ENCODE peak calls at places on chromosomes 2 and 18, in six cellular contexts. J is Karpas-422, Z is pancreas, B is fibroblast of lung, H is Peyer's patch, Y is IMR-90. E is an unnamed sample. For H3K4me1, the result is how much of the 10 kb centered on the place peaks cover.

GRCh38 chr2:110116033-110116710 is 550 bp upstream of the MALL start:
- DNase-seq in Y (peak), Z (no peak), B (peak), H (no peak), J (no peak), E (no peak)

GRCh38 chr2:20613342-20613916 is 37.5 kb downstream of the HS1BP3 start:
- DNase-seq in J (no peak), H (no peak), Y (no peak), Z (no peak), B (no peak), E (peak)

GRCh38 chr2:168912466-168913170 is 11.5 kb downstream of the G6PC2 start:
- DNase-seq in H (no peak), B (peak), Z (peak), Y (peak), J (no peak), E (peak)

GRCh38 chr2:164847966-164848365 is 6.3 kb upstream of the COBLL1 start:
- DNase-seq in B (peak), Z (no peak), H (no peak), Y (no peak), J (no peak), E (no peak)

GRCh38 chr2:104378853-104379374 is 475.0 kb upstream of the POU3F3 start:
- DNase-seq in J (peak), Y (no peak), Z (no peak), H (no peak), B (no peak), E (no peak)

GRCh38 chr2:36357506-36358316 is 2.1 kb downstream of the CRIM1 start:
- DNase-seq in Y (peak), Z (no peak), H (no peak), J (no peak), B (peak), E (no peak)

GRCh38 chr2:154589514-154589913 is 109.0 kb upstream of the KCNJ3 start:
- DNase-seq in H (no peak), Y (no peak), J (no peak), Z (no peak), B (no peak), E (no peak)

GRCh38 chr2:1488851-1489250 is 75.6 kb downstream of the TPO start:
- DNase-seq in B (no peak), Z (no peak), H (no peak), J (no peak), Y (no peak), E (no peak)

GRCh38 chr2:242051440-242051839 is 181.9 kb downstream of the RTP5 start:
- DNase-seq in H (no peak), J (no peak), Y (no peak), Z (no peak), B (no peak), E (no peak)

GRCh38 chr2:102703748-102704147 is 58.1 kb upstream of the TMEM182 start:
- DNase-seq in J (peak), H (no peak), Z (no peak), Y (peak), B (peak), E (no peak)

GRCh38 chr2:9768388-9768787 is 74.9 kb upstream of the TAF1B start:
- DNase-seq in J (no peak), B (no peak), H (no peak), Y (no peak), Z (peak), E (no peak)

GRCh38 chr2:118223487-118224136 is 135.3 kb downstream of the INSIG2 start:
- DNase-seq in Z (no peak), H (no peak), B (peak), Y (no peak), J (no peak), E (no peak)

GRCh38 chr18:9673296-9674251 is 34.5 kb upstream of the RAB31 start:
- DNase-seq in J (peak), Z (peak), Y (peak), B (peak), H (peak), E (no peak)

GRCh38 chr2:38720613-38721241 is 30.4 kb downstream of the SRSF7 start:
- DNase-seq in Z (peak), H (no peak), J (no peak), B (peak), Y (peak), E (peak)

GRCh38 chr2:99748344-99748743 is 258.5 kb upstream of the REV1 start:
- DNase-seq in J (no peak), Y (no peak), B (no peak), H (no peak), Z (no peak), E (no peak)

GRCh38 chr2:135916232-135916631 is 40.0 kb upstream of the MCM6 start:
- DNase-seq in H (no peak), Z (no peak), B (peak), J (peak), Y (peak), E (no peak)

GRCh38 chr2:128380061-128380889 is 61.6 kb upstream of the HS6ST1 start:
- DNase-seq in J (no peak), B (no peak), Z (no peak), Y (no peak), H (no peak), E (peak)

GRCh38 chr2:112155331-112156151 is 17.4 kb downstream of the FBLN7 start:
- DNase-seq in Y (no peak), J (no peak), Z (no peak), H (peak), B (no peak), E (no peak)

GRCh38 chr2:234374671-234375245 is 122.1 kb downstream of the ARL4C start:
- DNase-seq in Z (no peak), H (no peak), J (no peak), Y (no peak), B (peak), E (no peak)

GRCh38 chr2:174326880-174327558 is 7.7 kb upstream of the SP9 start:
- DNase-seq in J (no peak), Z (no peak), H (no peak), B (no peak), Y (no peak), E (no peak)

GRCh38 chr18:8797206-8797605 is 91.8 kb downstream of the MTCL1 start:
- DNase-seq in B (peak), J (no peak), H (no peak), Y (peak), Z (peak), E (no peak)

GRCh38 chr2:189698020-189698887 is 23.8 kb downstream of the ANKAR start:
- DNase-seq in H (peak), Y (peak), J (peak), Z (peak), B (peak), E (no peak)

GRCh38 chr2:84807063-84807485 is 73.8 kb downstream of the TRABD2A start:
- DNase-seq in B (peak), Z (no peak), J (no peak), Y (peak), H (no peak), E (no peak)

GRCh38 chr2:56077352-56077915 is 106.4 kb upstream of the CCDC85A start:
- DNase-seq in Y (peak), J (peak), B (no peak), H (no peak), Z (peak), E (no peak)

GRCh38 chr2:22037274-22037673 is 913.5 kb downstream of the TDRD15 start:
- DNase-seq in B (peak), H (no peak), Z (no peak), J (no peak), Y (no peak), E (no peak)

GRCh38 chr2:11701206-11701605 is 31.2 kb upstream of the NTSR2 start:
- DNase-seq in H (no peak), Y (no peak), Z (no peak), J (no peak), B (no peak), E (no peak)

GRCh38 chr2:43885233-43885632 is 46.5 kb downstream of the ABCG8 start:
- DNase-seq in J (no peak), H (no peak), Z (no peak), Y (no peak), B (no peak), E (no peak)

GRCh38 chr2:151040036-151040435 is 221.6 kb downstream of the RBM43 start:
- DNase-seq in Z (no peak), Y (peak), B (peak), H (no peak), J (no peak), E (no peak)

GRCh38 chr2:127670055-127670956 is 5.0 kb downstream of the LIMS2 start:
- DNase-seq in Z (no peak), B (no peak), H (no peak), Y (no peak), J (no peak), E (no peak)

GRCh38 chr2:44135771-44136170 is 32.9 kb upstream of the PPM1B start:
- DNase-seq in B (peak), Y (peak), Z (no peak), H (no peak), J (no peak), E (no peak)

GRCh38 chr2:150619607-150620330 is 132.3 kb upstream of the RND3 start:
- DNase-seq in H (no peak), Z (no peak), Y (peak), J (no peak), B (peak), E (no peak)

GRCh38 chr2:127609031-127609751 is 36.8 kb upstream of the GPR17 start:
- DNase-seq in Y (no peak), B (no peak), J (no peak), Z (no peak), H (peak), E (no peak)

GRCh38 chr18:71045331-71046065 is 756.7 kb downstream of the SOCS6 start:
- DNase-seq in Y (no peak), H (no peak), B (no peak), Z (no peak), J (no peak), E (no peak)

GRCh38 chr2:1736045-1736444 is 8.3 kb downstream of the PXDN start:
- DNase-seq in Y (peak), Z (no peak), J (no peak), H (no peak), B (no peak), E (no peak)

GRCh38 chr18:58581265-58581664 is 47.6 kb downstream of the ALPK2 start:
- DNase-seq in J (no peak), Z (no peak), Y (peak), B (peak), H (no peak), E (no peak)

GRCh38 chr2:233700028-233700635 is 7.4 kb downstream of the UGT1A6 start:
- DNase-seq in J (no peak), Y (peak), H (no peak), B (peak), Z (peak), E (no peak)

GRCh38 chr2:155842103-155842502 is 490.4 kb downstream of the NR4A2 start:
- DNase-seq in J (no peak), Z (no peak), B (no peak), Y (no peak), H (no peak), E (no peak)

GRCh38 chr2:207219716-207220414 is 54.1 kb upstream of the KLF7 start:
- DNase-seq in B (peak), Y (peak), H (no peak), J (no peak), Z (no peak), E (no peak)

DNA sequence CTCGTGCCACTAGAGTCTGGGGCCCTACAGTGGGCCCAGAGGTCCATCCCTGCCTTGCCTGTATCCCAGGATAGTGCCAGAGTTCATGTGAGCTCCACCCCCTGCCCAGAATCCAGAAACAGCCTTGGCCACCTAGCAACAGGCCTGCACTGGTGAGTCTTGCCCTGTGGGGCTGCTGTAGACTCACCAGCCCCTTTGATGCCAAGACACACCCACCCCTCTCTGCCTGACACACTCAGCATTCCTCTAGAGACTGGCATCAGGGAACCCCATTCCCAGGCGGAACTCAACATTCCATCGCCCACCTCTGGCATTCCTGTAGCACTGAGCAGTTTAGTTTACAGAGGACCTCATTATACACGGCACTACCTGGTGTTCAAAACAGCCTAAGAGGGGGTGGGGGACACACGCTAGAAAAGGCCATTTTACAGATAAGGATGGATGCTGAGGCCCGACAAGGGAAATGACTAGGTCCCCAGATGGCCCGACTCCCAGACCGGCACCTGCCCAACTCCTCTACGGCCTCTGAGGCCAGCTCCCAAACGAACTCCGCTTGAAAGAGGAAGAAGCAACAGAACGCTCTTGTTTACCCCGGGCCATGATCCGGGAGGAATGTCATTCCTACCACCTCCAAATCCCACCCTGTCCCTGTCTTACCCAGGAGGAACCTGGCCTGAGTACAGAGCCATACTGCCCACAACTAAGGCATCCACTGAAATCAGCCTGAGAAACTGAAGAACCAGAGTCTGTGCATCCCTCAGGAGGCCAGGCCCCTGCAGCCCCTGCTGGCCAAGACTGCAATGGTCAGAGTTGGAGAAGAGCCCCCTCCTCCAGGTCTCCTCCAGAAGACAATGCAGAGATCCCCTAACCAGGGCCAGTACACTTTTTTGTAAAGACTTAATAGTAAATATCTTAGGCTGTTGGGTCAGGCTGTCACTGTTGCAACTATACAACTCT is 180.2 kb downstream of the TNS1 start:
- DNase-seq in Z (no peak), J (no peak), Y (peak), B (no peak), H (no peak), E (peak)
- H3K4me1 ChIP-seq in Z (under half), J (under half), Y (under half), B (under half), H (under half), E (under half)

GRCh38 chr2:160428425-160428763 is 65.2 kb downstream of the RBMS1 start:
- DNase-seq in Y (no peak), B (no peak), J (no peak), Z (no peak), H (no peak), E (no peak)

GRCh38 chr2:160425394-160425793 is 68.2 kb downstream of the RBMS1 start:
- DNase-seq in Z (no peak), Y (peak), J (no peak), B (no peak), H (no peak), E (no peak)

GRCh38 chr2:160427629-160428424 is 65.8 kb downstream of the RBMS1 start:
- DNase-seq in H (peak), Y (peak), Z (no peak), J (no peak), B (peak), E (no peak)

GRCh38 chr2:160426604-160427003 is 67.0 kb downstream of the RBMS1 start:
- DNase-seq in Z (no peak), Y (no peak), B (no peak), H (no peak), J (no peak), E (no peak)

DNA sequence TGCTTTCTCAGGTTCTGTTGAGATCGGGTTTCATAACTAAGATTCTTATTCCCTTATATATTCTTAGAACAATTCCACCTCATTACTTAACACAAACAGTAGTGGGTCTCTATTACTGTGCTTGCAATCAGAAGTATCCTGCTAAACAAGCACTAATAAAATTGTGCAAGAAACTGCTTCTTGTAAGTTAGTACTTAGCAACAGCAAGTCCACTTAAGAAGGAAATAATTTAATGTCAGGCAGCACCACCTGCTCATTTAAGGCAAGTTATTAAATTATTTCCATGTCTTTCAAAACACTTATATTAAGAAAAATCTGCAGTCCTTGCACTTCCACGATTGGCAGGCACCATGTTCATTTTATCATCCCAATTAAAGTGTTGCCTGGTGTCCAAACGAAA is 67.8 kb downstream of the RBMS1 start:
- DNase-seq in H (no peak), Z (no peak), B (peak), Y (no peak), J (no peak), E (no peak)
- H3K27ac ChIP-seq in H (peak), Z (no peak), B (no peak), Y (peak), J (no peak), E (no peak)

GRCh38 chr2:197498627-197498936 is 1.1 kb downstream of the HSPD1 start:
- DNase-seq in Z (no peak), Y (no peak), J (no peak), H (no peak), B (no peak), E (no peak)

GRCh38 chr2:197499594-197500502 is at the start of the genes HSPD1 and HSPE1:
- DNase-seq in J (peak), H (peak), B (peak), Z (peak), Y (peak), E (peak)

GRCh38 chr2:197497301-197497700 is 2.3 kb downstream of the HSPD1 start:
- DNase-seq in Y (no peak), J (no peak), Z (no peak), H (no peak), B (no peak), E (no peak)

GRCh38 chr2:197500503-197501179 is 462 bp downstream of the HSPE1 start:
- DNase-seq in Y (peak), B (peak), J (no peak), H (no peak), Z (no peak), E (no peak)

DNA sequence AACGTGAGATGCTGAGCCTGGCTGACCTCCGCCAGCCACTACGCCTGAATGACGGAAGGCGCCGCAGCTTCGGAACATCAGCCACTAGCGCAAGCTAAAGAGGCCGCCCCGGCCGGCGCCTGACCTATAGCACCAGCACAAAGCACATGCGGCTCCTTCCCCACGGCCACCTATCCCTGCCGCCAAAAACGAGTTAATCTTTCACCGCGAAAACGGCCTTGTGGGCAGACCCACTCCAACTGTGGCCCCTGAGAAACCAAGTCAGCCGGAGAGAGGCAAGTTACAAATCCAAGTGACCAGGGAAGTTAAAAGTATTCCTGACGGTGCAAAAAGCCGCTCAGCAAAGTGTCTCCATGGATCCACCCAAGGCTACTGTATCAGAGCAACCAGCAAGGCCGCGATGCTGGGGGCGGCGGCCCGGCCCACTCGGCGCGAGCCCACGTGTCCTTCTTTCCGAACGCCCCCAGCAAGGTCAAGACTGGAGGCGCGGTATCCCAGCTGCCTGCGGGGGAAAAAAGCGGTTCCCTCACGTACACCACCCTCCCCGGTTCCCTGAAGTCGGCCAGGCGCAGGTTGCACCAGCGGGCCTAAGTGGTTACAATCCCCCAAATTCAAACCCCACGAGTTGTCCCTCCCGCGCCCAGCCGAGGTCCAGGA is 575 bp downstream of the HSPD1 start:
- DNase-seq in H (peak), J (peak), B (peak), Z (peak), Y (peak), E (peak)
- H3K4me1 ChIP-seq in H (under half), J (under half), B (under half), Z (under half), Y (under half), E (under half)

DNA sequence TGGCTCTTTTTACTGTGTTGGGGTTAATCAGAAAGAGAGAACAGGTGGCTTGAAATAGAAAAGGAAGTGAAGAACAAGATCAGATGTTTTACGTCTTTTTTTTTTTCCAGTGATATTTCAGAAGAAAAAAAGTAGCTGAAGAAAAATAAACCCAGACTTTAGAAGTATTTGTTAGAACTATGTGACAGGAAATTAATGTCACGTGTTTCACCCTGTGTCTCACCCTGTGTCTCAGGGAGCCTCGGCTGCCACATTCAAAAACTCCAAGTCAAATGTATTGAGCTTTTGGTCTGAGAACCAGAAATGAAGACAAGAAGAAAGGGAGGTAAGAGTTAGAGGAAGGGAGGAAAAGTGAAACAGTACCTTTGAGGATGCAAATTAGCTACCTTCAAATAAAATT is 38.0 kb downstream of the AKAIN1 start:
- DNase-seq in Z (no peak), J (no peak), H (no peak), B (no peak), Y (no peak), E (no peak)
- H3K27ac ChIP-seq in Z (no peak), J (no peak), H (no peak), B (no peak), Y (no peak), E (no peak)

GRCh38 chr18:42178381-42179080 is 223.5 kb downstream of the PIK3C3 start:
- DNase-seq in J (no peak), Z (no peak), B (no peak), Y (no peak), H (no peak), E (no peak)
- H3K4me1 ChIP-seq in J (under half), Z (under half), B (under half), Y (under half), H (under half), E (under half)